ENCODE peak calls at places on chromosomes 6 and 20, in six cellular contexts. One of them, this sample, is unnamed.

GRCh38 chr6:125923371-125923877 is 33.1 kb upstream of the HINT3 start:
- DNase-seq in IMR-90: no peak
- DNase-seq in H1: no peak
- DNase-seq in H9: no peak
- DNase-seq in mesenchymal stem cell: peak
- DNase-seq in trophoblast cell: no peak
- DNase-seq in this sample: no peak

GRCh38 chr6:146700078-146700686 is 101.4 kb downstream of the ADGB start:
- DNase-seq in IMR-90: peak
- DNase-seq in H1: peak
- DNase-seq in H9: peak
- DNase-seq in mesenchymal stem cell: peak
- DNase-seq in trophoblast cell: peak
- DNase-seq in this sample: peak

GRCh38 chr6:138341176-138341575 is 36.5 kb upstream of the SMIM28 start:
- DNase-seq in IMR-90: no peak
- DNase-seq in H1: no peak
- DNase-seq in H9: no peak
- DNase-seq in mesenchymal stem cell: no peak
- DNase-seq in trophoblast cell: peak
- DNase-seq in this sample: no peak

GRCh38 chr6:151723152-151723551 is 84.3 kb upstream of the ESR1 start:
- DNase-seq in IMR-90: no peak
- DNase-seq in H1: no peak
- DNase-seq in H9: no peak
- DNase-seq in mesenchymal stem cell: no peak
- DNase-seq in trophoblast cell: no peak
- DNase-seq in this sample: no peak

GRCh38 chr6:99613705-99614429 is 7.2 kb downstream of the PRDM13 start:
- DNase-seq in IMR-90: no peak
- DNase-seq in H1: no peak
- DNase-seq in H9: peak
- DNase-seq in mesenchymal stem cell: no peak
- DNase-seq in trophoblast cell: peak
- DNase-seq in this sample: no peak

GRCh38 chr6:139653136-139653535 is 278.7 kb upstream of the CITED2 start:
- DNase-seq in IMR-90: no peak
- DNase-seq in H1: no peak
- DNase-seq in H9: no peak
- DNase-seq in mesenchymal stem cell: no peak
- DNase-seq in trophoblast cell: no peak
- DNase-seq in this sample: no peak

GRCh38 chr6:122838060-122838780 is 49.2 kb downstream of the SMPDL3A start:
- DNase-seq in IMR-90: peak
- DNase-seq in H1: no peak
- DNase-seq in H9: no peak
- DNase-seq in mesenchymal stem cell: peak
- DNase-seq in trophoblast cell: no peak
- DNase-seq in this sample: no peak

GRCh38 chr6:113011803-113012202 is 664.7 kb downstream of the RFPL4B start:
- DNase-seq in IMR-90: peak
- DNase-seq in H1: no peak
- DNase-seq in H9: no peak
- DNase-seq in mesenchymal stem cell: no peak
- DNase-seq in trophoblast cell: no peak
- DNase-seq in this sample: no peak

GRCh38 chr20:33846291-33846916 is 35.3 kb downstream of the CHMP4B start:
- DNase-seq in IMR-90: peak
- DNase-seq in H1: no peak
- DNase-seq in H9: no peak
- DNase-seq in mesenchymal stem cell: peak
- DNase-seq in trophoblast cell: no peak
- DNase-seq in this sample: no peak

GRCh38 chr6:79570129-79570801 is 33.0 kb upstream of the LCA5 start:
- DNase-seq in IMR-90: peak
- DNase-seq in H1: peak
- DNase-seq in H9: peak
- DNase-seq in mesenchymal stem cell: no peak
- DNase-seq in trophoblast cell: peak
- DNase-seq in this sample: no peak

GRCh38 chr6:144468709-144469108 is 183.6 kb downstream of the UTRN start:
- DNase-seq in IMR-90: no peak
- DNase-seq in H1: no peak
- DNase-seq in H9: no peak
- DNase-seq in mesenchymal stem cell: no peak
- DNase-seq in trophoblast cell: no peak
- DNase-seq in this sample: no peak

GRCh38 chr20:2101057-2101934 is at the start of gene STK35:
- DNase-seq in IMR-90: no peak
- DNase-seq in H1: no peak
- DNase-seq in H9: peak
- DNase-seq in mesenchymal stem cell: no peak
- DNase-seq in trophoblast cell: peak
- DNase-seq in this sample: no peak

GRCh38 chr6:159578629-159579028 is 114.4 kb downstream of the SOD2 start:
- DNase-seq in IMR-90: no peak
- DNase-seq in H1: no peak
- DNase-seq in H9: no peak
- DNase-seq in mesenchymal stem cell: no peak
- DNase-seq in trophoblast cell: no peak
- DNase-seq in this sample: no peak

GRCh38 chr6:134374486-134374885 is 56.6 kb upstream of the SGK1 start:
- DNase-seq in IMR-90: peak
- DNase-seq in H1: no peak
- DNase-seq in H9: no peak
- DNase-seq in mesenchymal stem cell: peak
- DNase-seq in trophoblast cell: peak
- DNase-seq in this sample: no peak

GRCh38 chr6:82554706-82555105 is 191.1 kb downstream of the TPBG start:
- DNase-seq in IMR-90: no peak
- DNase-seq in H1: no peak
- DNase-seq in H9: no peak
- DNase-seq in mesenchymal stem cell: no peak
- DNase-seq in trophoblast cell: peak
- DNase-seq in this sample: no peak

GRCh38 chr6:36197739-36198221 is 1.2 kb downstream of the BRPF3 start:
- DNase-seq in IMR-90: no peak
- DNase-seq in H1: no peak
- DNase-seq in H9: no peak
- DNase-seq in mesenchymal stem cell: no peak
- DNase-seq in trophoblast cell: no peak
- DNase-seq in this sample: peak

GRCh38 chr6:156698239-156699016 is 78.8 kb upstream of the ARID1B start:
- DNase-seq in IMR-90: no peak
- DNase-seq in H1: no peak
- DNase-seq in H9: no peak
- DNase-seq in mesenchymal stem cell: no peak
- DNase-seq in trophoblast cell: no peak
- DNase-seq in this sample: no peak

GRCh38 chr6:162306616-162307015 is 420.9 kb downstream of the PRKN start:
- DNase-seq in IMR-90: no peak
- DNase-seq in H1: no peak
- DNase-seq in H9: no peak
- DNase-seq in mesenchymal stem cell: no peak
- DNase-seq in trophoblast cell: no peak
- DNase-seq in this sample: no peak

GRCh38 chr6:24273471-24273870 is 84.4 kb downstream of the DCDC2 start:
- DNase-seq in IMR-90: peak
- DNase-seq in H1: no peak
- DNase-seq in H9: no peak
- DNase-seq in mesenchymal stem cell: peak
- DNase-seq in trophoblast cell: no peak
- DNase-seq in this sample: no peak

GRCh38 chr6:106141441-106142237 is 55.5 kb downstream of the PRDM1 start:
- DNase-seq in IMR-90: no peak
- DNase-seq in H1: no peak
- DNase-seq in H9: no peak
- DNase-seq in mesenchymal stem cell: no peak
- DNase-seq in trophoblast cell: no peak
- DNase-seq in this sample: no peak

GRCh38 chr6:12241493-12242214 is 48.5 kb upstream of the EDN1 start:
- DNase-seq in IMR-90: no peak
- DNase-seq in H1: no peak
- DNase-seq in H9: no peak
- DNase-seq in mesenchymal stem cell: no peak
- DNase-seq in trophoblast cell: no peak
- DNase-seq in this sample: no peak

GRCh38 chr6:10256113-10256690 is 158.7 kb downstream of the TFAP2A start:
- DNase-seq in IMR-90: no peak
- DNase-seq in H1: no peak
- DNase-seq in H9: no peak
- DNase-seq in mesenchymal stem cell: no peak
- DNase-seq in trophoblast cell: peak
- DNase-seq in this sample: no peak

GRCh38 chr6:142642651-142643050 is 302.3 kb downstream of the HIVEP2 start:
- DNase-seq in IMR-90: no peak
- DNase-seq in H1: no peak
- DNase-seq in H9: no peak
- DNase-seq in mesenchymal stem cell: no peak
- DNase-seq in trophoblast cell: no peak
- DNase-seq in this sample: no peak

GRCh38 chr6:84652356-84653026 is 111.9 kb downstream of the TBX18 start:
- DNase-seq in IMR-90: peak
- DNase-seq in H1: no peak
- DNase-seq in H9: no peak
- DNase-seq in mesenchymal stem cell: peak
- DNase-seq in trophoblast cell: peak
- DNase-seq in this sample: no peak

GRCh38 chr20:38157635-38158495 is 7.2 kb downstream of the TGM2 start:
- DNase-seq in IMR-90: peak
- DNase-seq in H1: no peak
- DNase-seq in H9: no peak
- DNase-seq in mesenchymal stem cell: no peak
- DNase-seq in trophoblast cell: no peak
- DNase-seq in this sample: no peak

GRCh38 chr6:96060249-96060648 is 44.5 kb downstream of the FUT9 start:
- DNase-seq in IMR-90: no peak
- DNase-seq in H1: no peak
- DNase-seq in H9: no peak
- DNase-seq in mesenchymal stem cell: no peak
- DNase-seq in trophoblast cell: no peak
- DNase-seq in this sample: no peak

GRCh38 chr6:96065211-96065610 is 49.4 kb downstream of the FUT9 start:
- DNase-seq in IMR-90: no peak
- DNase-seq in H1: no peak
- DNase-seq in H9: no peak
- DNase-seq in mesenchymal stem cell: no peak
- DNase-seq in trophoblast cell: no peak
- DNase-seq in this sample: no peak

GRCh38 chr6:96058094-96058493 is 42.3 kb downstream of the FUT9 start:
- DNase-seq in IMR-90: no peak
- DNase-seq in H1: no peak
- DNase-seq in H9: no peak
- DNase-seq in mesenchymal stem cell: no peak
- DNase-seq in trophoblast cell: no peak
- DNase-seq in this sample: no peak

DNA sequence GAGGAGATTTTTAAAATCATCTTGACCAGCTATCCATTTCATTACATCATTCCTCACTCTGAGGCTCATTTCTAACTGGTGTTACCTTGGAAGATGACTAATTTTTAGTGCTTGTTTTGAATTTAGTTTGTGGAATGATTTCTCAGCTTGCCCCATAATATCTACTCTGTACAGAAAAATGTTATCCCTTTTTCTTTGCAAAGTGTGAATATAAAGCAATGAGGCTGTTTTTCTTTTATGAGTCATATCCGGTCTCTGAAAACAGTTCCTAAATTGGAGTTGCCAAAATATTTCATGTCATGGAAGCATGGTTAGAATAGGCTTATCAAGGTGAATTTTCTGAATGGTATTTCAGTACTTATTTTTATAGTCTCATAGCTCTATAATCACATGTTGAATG is 43.8 kb downstream of the FUT9 start:
- DNase-seq in IMR-90: no peak
- DNase-seq in H1: no peak
- DNase-seq in H9: no peak
- DNase-seq in mesenchymal stem cell: no peak
- DNase-seq in trophoblast cell: no peak
- DNase-seq in this sample: no peak
- H4K91ac ChIP-seq in IMR-90: no peak
- H4K91ac ChIP-seq in H1: no peak
- H4K91ac ChIP-seq in H9: no peak
- H4K91ac ChIP-seq in mesenchymal stem cell: no peak
- H4K91ac ChIP-seq in trophoblast cell: no peak
- H4K91ac ChIP-seq in this sample: no peak

DNA sequence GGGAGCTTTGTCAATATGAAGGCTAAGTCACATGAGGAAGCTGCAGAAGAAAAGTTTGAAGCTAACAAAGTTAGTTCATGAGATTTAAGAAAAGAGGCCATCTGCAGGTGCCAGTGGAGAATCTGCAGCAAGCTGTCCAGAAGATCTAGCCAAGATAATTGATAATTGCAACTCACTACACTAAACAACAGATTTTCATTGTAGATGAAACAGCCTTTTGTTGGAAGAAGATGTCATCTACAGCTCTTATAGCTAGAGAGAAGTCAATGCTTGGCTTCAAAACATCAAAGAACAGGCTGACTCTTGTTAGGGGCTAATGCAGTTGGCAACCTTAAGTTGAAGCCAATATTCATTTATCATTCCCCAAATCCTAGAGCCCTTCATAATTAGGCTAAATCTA is 83.7 kb downstream of the RIN2 start:
- DNase-seq in IMR-90: no peak
- DNase-seq in H1: no peak
- DNase-seq in H9: no peak
- DNase-seq in mesenchymal stem cell: no peak
- DNase-seq in trophoblast cell: no peak
- DNase-seq in this sample: no peak
- H3K14ac ChIP-seq in IMR-90: no peak
- H3K14ac ChIP-seq in H1: no peak
- H3K14ac ChIP-seq in H9: no peak
- H3K14ac ChIP-seq in mesenchymal stem cell: no peak
- H3K14ac ChIP-seq in trophoblast cell: no peak
- H3K14ac ChIP-seq in this sample: no peak

DNA sequence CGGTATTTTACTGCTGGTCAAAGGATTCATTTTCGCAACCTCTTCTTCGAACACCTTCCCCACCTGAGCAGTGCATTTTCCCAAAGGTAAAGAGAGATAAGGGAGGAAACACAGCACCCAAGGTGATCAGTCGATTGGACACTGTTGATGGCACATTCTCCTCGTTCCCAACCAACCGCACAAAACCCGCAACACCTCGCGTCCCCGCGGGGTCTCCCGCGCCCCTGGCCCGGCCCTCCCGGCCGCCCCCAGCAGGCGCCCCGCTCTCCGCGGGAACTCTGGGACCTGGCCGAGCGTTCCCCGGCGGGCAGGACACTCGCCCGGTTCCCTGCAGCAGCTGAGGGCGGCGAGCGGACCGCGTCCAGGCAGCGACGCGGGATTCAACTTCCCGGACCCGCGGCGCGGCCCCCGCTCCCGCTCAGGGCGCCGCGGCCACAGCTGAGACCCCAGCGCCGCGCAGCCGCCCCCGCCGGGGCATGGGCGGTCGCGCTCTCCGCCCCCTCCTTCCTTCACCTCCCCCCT is 506 bp downstream of the RGS17 start:
- DNase-seq in IMR-90: no peak
- DNase-seq in H1: no peak
- DNase-seq in H9: no peak
- DNase-seq in mesenchymal stem cell: no peak
- DNase-seq in trophoblast cell: no peak
- DNase-seq in this sample: peak
- H3K27ac ChIP-seq in IMR-90: peak
- H3K27ac ChIP-seq in H1: no peak
- H3K27ac ChIP-seq in H9: no peak
- H3K27ac ChIP-seq in mesenchymal stem cell: peak
- H3K27ac ChIP-seq in trophoblast cell: no peak
- H3K27ac ChIP-seq in this sample: peak

GRCh38 chr6:37279366-37280134 is 21.6 kb upstream of the TMEM217 start:
- DNase-seq in IMR-90: peak
- DNase-seq in H1: no peak
- DNase-seq in H9: no peak
- DNase-seq in mesenchymal stem cell: peak
- DNase-seq in trophoblast cell: no peak
- DNase-seq in this sample: no peak
- H4K91ac ChIP-seq in IMR-90: no peak
- H4K91ac ChIP-seq in H1: no peak
- H4K91ac ChIP-seq in H9: no peak
- H4K91ac ChIP-seq in mesenchymal stem cell: no peak
- H4K91ac ChIP-seq in trophoblast cell: no peak
- H4K91ac ChIP-seq in this sample: no peak